ENCODE peak calls at places on chromosomes 7 and 10, in ten cellular contexts. M is NCI-H1694; F is iris pigment epithelial cell; E is Caki2; P is tibial artery; G is CD8-positive, alpha-beta memory T cell; D is midbrain; B is colonic mucosa; O is T-helper 2 cell; A is endodermal cell. J is an unnamed sample.

GRCh38 chr10:49594594-49594993 is 15.5 kb upstream of the SLC18A3 start:
- DNase-seq in A (peak), M (peak), G (no peak), B (peak), D (peak), O (no peak), F (peak), E (peak), P (no peak), J (peak)

GRCh38 chr7:156397249-156397648 is 243.3 kb upstream of the RNF32 start:
- DNase-seq in O (no peak), P (no peak), B (no peak), D (no peak), F (no peak), A (no peak), M (no peak), G (no peak), E (no peak), J (no peak)

GRCh38 chr10:130559213-130559944 is 423.2 kb downstream of the GLRX3 start:
- DNase-seq in D (no peak), O (no peak), F (no peak), E (no peak), B (no peak), M (no peak), G (no peak), P (no peak), A (peak), J (no peak)

GRCh38 chr7:56007167-56007652 is 42.8 kb downstream of the NIPSNAP2 start:
- DNase-seq in D (no peak), B (no peak), O (no peak), A (no peak), F (peak), E (peak), M (no peak), G (no peak), P (no peak), J (no peak)

GRCh38 chr10:94006591-94007550 is 13.1 kb downstream of the PLCE1 start:
- DNase-seq in B (peak), F (peak), A (peak), M (no peak), O (no peak), D (no peak), P (no peak), E (peak), G (no peak), J (no peak)

GRCh38 chr7:51019231-51019844 is 236.6 kb upstream of the GRB10 start:
- DNase-seq in O (no peak), F (peak), D (no peak), P (no peak), M (no peak), B (no peak), A (no peak), G (no peak), E (peak), J (no peak)

GRCh38 chr10:75136346-75136745 is 24.9 kb downstream of the SAMD8 start:
- DNase-seq in E (peak), F (no peak), G (no peak), P (no peak), D (no peak), B (no peak), M (no peak), A (no peak), O (no peak), J (no peak)

GRCh38 chr7:159269745-159270144 is 125.1 kb upstream of the VIPR2 start:
- DNase-seq in O (no peak), G (no peak), A (no peak), P (no peak), M (no peak), F (no peak), B (no peak), E (no peak), D (no peak), J (no peak)

J was measured in globus pallidus.